ENCODE peak calls at places on chromosomes 4 and X, in eight cellular contexts. G is cardiac muscle cell, Q is heart left ventricle, O is BE2C, V is left ventricle myocardium inferior, M is kidney, B is cardiac fibroblast, K is MM.1S. Z is an unnamed sample.

GRCh38 chr4:173174184-173175156 is 5.9 kb downstream of the GALNT7 start:
- DNase-seq in O (no peak), K (no peak), G (no peak), M (no peak), Q (no peak), V (no peak), B (no peak), Z (peak; percentile 70)

GRCh38 chrX:45621356-45622041 is 420.8 kb upstream of the DIPK2B start:
- DNase-seq in K (no peak), B (peak; percentile 56), M (no peak), Q (no peak), V (no peak), G (peak; percentile 38), O (no peak), Z (no peak)

GRCh38 chr4:47606482-47606881 is 121.4 kb downstream of the ATP10D start:
- DNase-seq in V (no peak), B (no peak), Q (no peak), K (no peak), M (no peak), G (no peak), O (no peak), Z (no peak)

GRCh38 chr4:73501664-73502265 is 20.2 kb downstream of the AFM start:
- DNase-seq in K (no peak), M (no peak), V (no peak), O (no peak), B (no peak), G (no peak), Q (no peak), Z (no peak)

GRCh38 chrX:32592786-32593185 is 618.6 kb downstream of the DMD start:
- DNase-seq in G (no peak), V (no peak), Q (peak; percentile 28), O (no peak), M (peak; percentile 49), K (no peak), B (no peak), Z (no peak)

GRCh38 chr4:30720656-30721352 is 635 bp downstream of the PCDH7 start:
- DNase-seq in M (peak; percentile 75), O (peak; percentile 63), K (no peak), B (peak; percentile 50), Q (peak; percentile 46), G (peak; percentile 34), V (peak; percentile 25), Z (no peak)

GRCh38 chrX:46573331-46573895 is at the start of gene CHST7:
- DNase-seq in Q (peak; percentile 83), G (peak; percentile 79), K (peak; percentile 72), B (peak; percentile 67), M (peak; percentile 90), V (peak; percentile 81), O (peak; percentile 74), Z (peak; percentile 78)

GRCh38 chr4:21628116-21628515 is 320.5 kb downstream of the KCNIP4 start:
- DNase-seq in G (no peak), M (no peak), V (no peak), Q (no peak), O (no peak), B (no peak), K (no peak), Z (no peak)

GRCh38 chr4:11618666-11619282 is 190.1 kb upstream of the HS3ST1 start:
- DNase-seq in G (no peak), K (no peak), Q (no peak), B (no peak), V (no peak), O (no peak), M (no peak), Z (no peak)

GRCh38 chr4:38659346-38659745 is 4.7 kb upstream of the KLF3 start:
- DNase-seq in O (no peak), M (no peak), B (no peak), Q (no peak), V (no peak), G (no peak), K (no peak), Z (no peak)

GRCh38 chr4:40811886-40812857 is 62.4 kb downstream of the NSUN7 start:
- DNase-seq in M (no peak), K (no peak), B (peak; percentile 36), V (no peak), G (peak; percentile 54), O (no peak), Q (no peak), Z (peak; percentile 64)

GRCh38 chrX:154729439-154729838 is 21.4 kb downstream of the GAB3 start:
- DNase-seq in B (peak; percentile 29), Q (no peak), V (no peak), K (no peak), G (no peak), O (no peak), M (no peak), Z (no peak)

GRCh38 chrX:40414335-40414734 is 166.4 kb upstream of the ATP6AP2 start:
- DNase-seq in K (no peak), Q (no peak), O (peak; percentile 54), M (no peak), V (no peak), G (no peak), B (no peak), Z (no peak)

GRCh38 chr4:65190780-65191179 is 479.5 kb downstream of the EPHA5 start:
- DNase-seq in B (no peak), V (no peak), K (no peak), M (no peak), O (no peak), Q (no peak), G (no peak), Z (no peak)

GRCh38 chrX:68648960-68649359 is 1.5 kb downstream of the STARD8 start:
- DNase-seq in V (no peak), O (no peak), K (no peak), B (peak; percentile 34), G (no peak), Q (no peak), M (no peak), Z (no peak)

GRCh38 chrX:68646421-68646820 is 1.0 kb upstream of the STARD8 start:
- DNase-seq in Q (peak; percentile 54), B (peak; percentile 25), V (peak; percentile 27), K (no peak), O (no peak), G (no peak), M (no peak), Z (no peak)

GRCh38 chrX:68650491-68650890 is 3.0 kb downstream of the STARD8 start:
- DNase-seq in G (no peak), K (no peak), V (no peak), Q (no peak), M (no peak), O (no peak), B (no peak), Z (no peak)

GRCh38 chrX:68652327-68652930 is 5.0 kb downstream of the STARD8 start:
- DNase-seq in O (no peak), G (no peak), Q (no peak), K (no peak), M (no peak), V (no peak), B (peak; percentile 23), Z (peak; percentile 26)

GRCh38 chrX:68647156-68647957 is at the start of gene STARD8:
- DNase-seq in V (peak; percentile 24), Q (peak; percentile 44), O (peak; percentile 29), G (peak; percentile 66), K (no peak), M (peak; percentile 81), B (peak; percentile 59), Z (no peak)
- H3K4me3 ChIP-seq in V (peak within 1 kb of the TSS; percentile 59), Q (peak within 1 kb of the TSS; percentile 5), O (no peak within 1 kb of the TSS), G (no peak within 1 kb of the TSS), K (no peak within 1 kb of the TSS), M (peak within 1 kb of the TSS; percentile 41), B (peak within 1 kb of the TSS; percentile 25), Z (no peak within 1 kb of the TSS)

DNA sequence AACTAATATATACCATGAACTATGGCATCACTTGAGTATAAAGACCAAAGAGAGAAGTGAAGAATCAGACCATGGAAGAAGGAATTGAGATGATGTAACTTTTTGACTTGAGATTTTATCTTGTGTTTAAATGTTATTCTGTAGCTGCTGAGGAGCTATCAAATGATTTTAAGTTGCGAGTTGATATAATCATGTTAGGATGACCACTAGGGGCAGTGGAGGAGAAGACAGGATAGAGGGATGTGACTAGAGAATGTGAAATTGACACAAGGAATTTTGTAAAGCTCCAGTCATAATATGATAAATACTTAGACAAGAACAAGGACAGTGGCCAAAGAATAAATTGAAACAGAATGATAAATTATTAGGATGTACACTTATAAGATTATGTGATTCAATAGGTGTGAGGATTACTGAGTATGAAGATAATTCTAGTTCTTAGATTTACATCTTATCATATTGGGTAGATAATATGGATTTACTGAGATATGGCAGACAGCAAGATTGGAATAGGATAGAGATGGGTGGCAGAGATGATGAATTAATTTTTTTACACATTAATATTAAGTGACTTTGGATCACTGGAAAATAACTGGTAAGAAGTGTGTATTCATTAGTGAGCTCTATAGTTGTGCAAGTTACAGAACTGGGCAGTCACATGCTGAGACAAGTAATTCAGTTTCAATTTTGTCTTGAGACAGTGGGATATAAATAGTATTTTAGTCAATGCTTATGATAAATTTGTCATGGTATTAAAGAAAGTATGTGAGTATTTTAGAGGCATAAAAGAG is 816.0 kb upstream of the PCDH10 start:
- DNase-seq in K (peak; percentile 39), B (peak; percentile 11), G (peak; percentile 30), Q (no peak), O (no peak), V (no peak), M (no peak), Z (peak; percentile 9)
- TF ChIP-seq CTCF in K (peak; percentile 47), B (no peak), G (peak; percentile 37), Q (peak; percentile 22), O (peak; percentile 65), V (no peak), M (no peak), Z (no peak)

GRCh38 chrX:2484232-2484631 is 16.5 kb downstream of the DHRSX start:
- DNase-seq in K (no peak), V (no peak), Q (no peak), B (peak; percentile 72), M (peak; percentile 31), G (peak; percentile 51), O (no peak), Z (no peak)
- H3K4me3 ChIP-seq in K (no peak overlapping the region), V (peak overlapping the region; percentile 52), Q (no peak overlapping the region), B (no peak overlapping the region), M (no peak overlapping the region), G (no peak overlapping the region), O (no peak overlapping the region), Z (no peak overlapping the region)

GRCh38 chrX:109826954-109827708 is 94.1 kb upstream of the ACSL4 start:
- DNase-seq in V (no peak), B (peak; percentile 76), M (no peak), Q (no peak), G (peak; percentile 76), O (no peak), K (no peak), Z (no peak)
- TF ChIP-seq CTCF in V (no peak), B (no peak), M (no peak), Q (no peak), G (peak; percentile 7), O (no peak), K (no peak), Z (no peak)

GRCh38 chr4:144954224-144954623 is 143.8 kb downstream of the ANAPC10 start:
- DNase-seq in K (peak; percentile 49), Q (no peak), V (no peak), B (no peak), O (no peak), G (no peak), M (no peak), Z (no peak)

GRCh38 chr4:144948009-144948408 is 150.0 kb downstream of the ANAPC10 start:
- DNase-seq in M (no peak), B (peak; percentile 14), V (no peak), O (no peak), G (peak; percentile 31), K (no peak), Q (no peak), Z (no peak)

DNA sequence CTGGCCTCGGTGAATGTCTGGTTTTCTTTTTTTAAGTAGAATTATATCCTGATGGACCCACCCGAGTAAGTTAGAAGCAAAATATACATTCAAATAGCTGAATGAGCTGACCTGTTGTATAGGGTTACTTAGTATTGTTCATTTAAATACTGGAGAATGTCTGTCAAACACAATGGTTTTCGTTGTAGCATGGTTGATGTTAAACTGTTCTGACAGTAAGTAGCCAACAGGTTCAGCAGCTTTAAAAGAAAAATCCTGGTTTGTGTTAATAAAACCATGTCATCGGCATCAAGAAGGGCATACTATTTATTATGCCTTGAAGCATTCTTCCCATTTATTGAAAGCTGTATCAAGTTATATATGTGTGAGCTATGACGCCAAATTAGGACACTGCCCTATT is 149.6 kb downstream of the ANAPC10 start:
- DNase-seq in O (no peak), G (no peak), K (no peak), V (no peak), M (no peak), B (no peak), Q (no peak), Z (no peak)
- H3K4me3 ChIP-seq in O (no peak overlapping the region), G (no peak overlapping the region), K (no peak overlapping the region), V (no peak overlapping the region), M (no peak overlapping the region), B (no peak overlapping the region), Q (no peak overlapping the region), Z (no peak overlapping the region)

Z was measured in NB4.